ENCODE peak calls at places on chromosomes 12 and 14, in eight cellular contexts. One of them, this sample, is unnamed.

GRCh38 chr12:52821071-52821730 is 7.3 kb upstream of the KRT4 start:
- DNase-seq in tibial artery: no peak
- DNase-seq in A172: no peak
- DNase-seq in stimulated activated CD4-positive, alpha-beta T cell treated with anti-CD3 and anti-CD28 coated beads, TNF-alpha, amount 100 ng/mL, for 1 hour: no peak
- DNase-seq in EL: no peak
- DNase-seq in ureter: no peak
- DNase-seq in C1 segment of cervical spinal cord: no peak
- DNase-seq in effector CD8-positive, alpha-beta T cell: no peak
- DNase-seq in this sample: no peak

GRCh38 chr12:95710386-95710785 is 80.2 kb downstream of the NTN4 start:
- DNase-seq in EL: no peak
- DNase-seq in stimulated activated CD4-positive, alpha-beta T cell treated with anti-CD3 and anti-CD28 coated beads, TNF-alpha, amount 100 ng/mL, for 1 hour: no peak
- DNase-seq in C1 segment of cervical spinal cord: no peak
- DNase-seq in A172: no peak
- DNase-seq in tibial artery: no peak
- DNase-seq in ureter: no peak
- DNase-seq in effector CD8-positive, alpha-beta T cell: no peak
- DNase-seq in this sample: no peak

GRCh38 chr12:68428211-68428610 is 96.0 kb upstream of the MDM1 start:
- DNase-seq in ureter: no peak
- DNase-seq in tibial artery: no peak
- DNase-seq in A172: no peak
- DNase-seq in effector CD8-positive, alpha-beta T cell: no peak
- DNase-seq in C1 segment of cervical spinal cord: no peak
- DNase-seq in EL: peak
- DNase-seq in stimulated activated CD4-positive, alpha-beta T cell treated with anti-CD3 and anti-CD28 coated beads, TNF-alpha, amount 100 ng/mL, for 1 hour: no peak
- DNase-seq in this sample: no peak

GRCh38 chr14:34539407-34540180 is at the start of gene EAPP:
- DNase-seq in ureter: peak
- DNase-seq in effector CD8-positive, alpha-beta T cell: no peak
- DNase-seq in stimulated activated CD4-positive, alpha-beta T cell treated with anti-CD3 and anti-CD28 coated beads, TNF-alpha, amount 100 ng/mL, for 1 hour: peak
- DNase-seq in tibial artery: peak
- DNase-seq in A172: peak
- DNase-seq in C1 segment of cervical spinal cord: no peak
- DNase-seq in EL: peak
- DNase-seq in this sample: peak

GRCh38 chr14:96146131-96146771 is 58.4 kb upstream of the BDKRB2 start:
- DNase-seq in EL: peak
- DNase-seq in ureter: no peak
- DNase-seq in A172: peak
- DNase-seq in stimulated activated CD4-positive, alpha-beta T cell treated with anti-CD3 and anti-CD28 coated beads, TNF-alpha, amount 100 ng/mL, for 1 hour: no peak
- DNase-seq in tibial artery: peak
- DNase-seq in effector CD8-positive, alpha-beta T cell: no peak
- DNase-seq in C1 segment of cervical spinal cord: no peak
- DNase-seq in this sample: peak

GRCh38 chr14:23435540-23436326 is at the start of gene MYH7:
- DNase-seq in tibial artery: no peak
- DNase-seq in ureter: no peak
- DNase-seq in C1 segment of cervical spinal cord: no peak
- DNase-seq in A172: no peak
- DNase-seq in effector CD8-positive, alpha-beta T cell: no peak
- DNase-seq in stimulated activated CD4-positive, alpha-beta T cell treated with anti-CD3 and anti-CD28 coated beads, TNF-alpha, amount 100 ng/mL, for 1 hour: no peak
- DNase-seq in EL: no peak
- DNase-seq in this sample: no peak

GRCh38 chr12:49990269-49990668 is 17.5 kb downstream of the AQP6 start:
- DNase-seq in stimulated activated CD4-positive, alpha-beta T cell treated with anti-CD3 and anti-CD28 coated beads, TNF-alpha, amount 100 ng/mL, for 1 hour: no peak
- DNase-seq in A172: no peak
- DNase-seq in tibial artery: no peak
- DNase-seq in effector CD8-positive, alpha-beta T cell: no peak
- DNase-seq in ureter: no peak
- DNase-seq in EL: no peak
- DNase-seq in C1 segment of cervical spinal cord: no peak
- DNase-seq in this sample: peak

GRCh38 chr14:80055226-80055625 is 156.1 kb downstream of the DIO2 start:
- DNase-seq in effector CD8-positive, alpha-beta T cell: no peak
- DNase-seq in A172: no peak
- DNase-seq in ureter: no peak
- DNase-seq in EL: peak
- DNase-seq in tibial artery: no peak
- DNase-seq in C1 segment of cervical spinal cord: peak
- DNase-seq in stimulated activated CD4-positive, alpha-beta T cell treated with anti-CD3 and anti-CD28 coated beads, TNF-alpha, amount 100 ng/mL, for 1 hour: no peak
- DNase-seq in this sample: no peak

GRCh38 chr12:62730649-62731377 is 204.1 kb downstream of the PPM1H start:
- DNase-seq in ureter: no peak
- DNase-seq in A172: peak
- DNase-seq in effector CD8-positive, alpha-beta T cell: no peak
- DNase-seq in C1 segment of cervical spinal cord: no peak
- DNase-seq in stimulated activated CD4-positive, alpha-beta T cell treated with anti-CD3 and anti-CD28 coated beads, TNF-alpha, amount 100 ng/mL, for 1 hour: no peak
- DNase-seq in EL: peak
- DNase-seq in tibial artery: peak
- DNase-seq in this sample: peak

GRCh38 chr12:119630223-119630781 is 36.7 kb downstream of the TMEM233 start:
- DNase-seq in C1 segment of cervical spinal cord: no peak
- DNase-seq in tibial artery: no peak
- DNase-seq in A172: no peak
- DNase-seq in ureter: no peak
- DNase-seq in EL: no peak
- DNase-seq in stimulated activated CD4-positive, alpha-beta T cell treated with anti-CD3 and anti-CD28 coated beads, TNF-alpha, amount 100 ng/mL, for 1 hour: no peak
- DNase-seq in effector CD8-positive, alpha-beta T cell: no peak
- DNase-seq in this sample: no peak

GRCh38 chr14:66379116-66379515 is 107.1 kb upstream of the CCDC196 start:
- DNase-seq in stimulated activated CD4-positive, alpha-beta T cell treated with anti-CD3 and anti-CD28 coated beads, TNF-alpha, amount 100 ng/mL, for 1 hour: no peak
- DNase-seq in tibial artery: no peak
- DNase-seq in effector CD8-positive, alpha-beta T cell: no peak
- DNase-seq in A172: no peak
- DNase-seq in EL: no peak
- DNase-seq in ureter: peak
- DNase-seq in C1 segment of cervical spinal cord: no peak
- DNase-seq in this sample: no peak

GRCh38 chr14:74244115-74244514 is 4.9 kb downstream of the VSX2 start:
- DNase-seq in A172: no peak
- DNase-seq in EL: no peak
- DNase-seq in ureter: no peak
- DNase-seq in stimulated activated CD4-positive, alpha-beta T cell treated with anti-CD3 and anti-CD28 coated beads, TNF-alpha, amount 100 ng/mL, for 1 hour: no peak
- DNase-seq in effector CD8-positive, alpha-beta T cell: no peak
- DNase-seq in C1 segment of cervical spinal cord: no peak
- DNase-seq in tibial artery: no peak
- DNase-seq in this sample: no peak

GRCh38 chr14:92646952-92647461 is 101.4 kb downstream of the LGMN start:
- DNase-seq in effector CD8-positive, alpha-beta T cell: no peak
- DNase-seq in ureter: peak
- DNase-seq in A172: no peak
- DNase-seq in EL: peak
- DNase-seq in C1 segment of cervical spinal cord: no peak
- DNase-seq in tibial artery: no peak
- DNase-seq in stimulated activated CD4-positive, alpha-beta T cell treated with anti-CD3 and anti-CD28 coated beads, TNF-alpha, amount 100 ng/mL, for 1 hour: no peak
- DNase-seq in this sample: peak

GRCh38 chr12:1935700-1936378 is 17.4 kb upstream of the CACNA2D4 start:
- DNase-seq in effector CD8-positive, alpha-beta T cell: no peak
- DNase-seq in tibial artery: no peak
- DNase-seq in stimulated activated CD4-positive, alpha-beta T cell treated with anti-CD3 and anti-CD28 coated beads, TNF-alpha, amount 100 ng/mL, for 1 hour: no peak
- DNase-seq in A172: no peak
- DNase-seq in EL: no peak
- DNase-seq in C1 segment of cervical spinal cord: peak
- DNase-seq in ureter: peak
- DNase-seq in this sample: no peak

GRCh38 chr14:89477391-89477790 is 60.4 kb upstream of the FOXN3 start:
- DNase-seq in tibial artery: peak
- DNase-seq in A172: no peak
- DNase-seq in EL: no peak
- DNase-seq in ureter: no peak
- DNase-seq in C1 segment of cervical spinal cord: no peak
- DNase-seq in effector CD8-positive, alpha-beta T cell: no peak
- DNase-seq in stimulated activated CD4-positive, alpha-beta T cell treated with anti-CD3 and anti-CD28 coated beads, TNF-alpha, amount 100 ng/mL, for 1 hour: no peak
- DNase-seq in this sample: no peak

GRCh38 chr14:61675291-61675690 is 20.0 kb upstream of the HIF1A start:
- DNase-seq in tibial artery: no peak
- DNase-seq in ureter: no peak
- DNase-seq in stimulated activated CD4-positive, alpha-beta T cell treated with anti-CD3 and anti-CD28 coated beads, TNF-alpha, amount 100 ng/mL, for 1 hour: no peak
- DNase-seq in C1 segment of cervical spinal cord: no peak
- DNase-seq in A172: no peak
- DNase-seq in effector CD8-positive, alpha-beta T cell: no peak
- DNase-seq in EL: no peak
- DNase-seq in this sample: no peak

This sample was measured in HCEC 1CT.